ENCODE peak calls at places on chromosome 11, in nine cellular contexts. L is hepatocyte; O is Peyer's patch; N is left ventricle myocardium inferior; W is CD4-positive, alpha-beta T cell; X is testis; P is A549; A is AG04450; S is uterus. F is an unnamed sample. For H3K9me3, the result is how much of the 10 kb centered on the place peaks cover.

GRCh38 chr11:9203715-9204311 is 61.3 kb downstream of the DENND5A start:
- DNase-seq in L (no peak), O (no peak), N (no peak), W (no peak), X (no peak), P (no peak), A (no peak), S (no peak), F (no peak)

GRCh38 chr11:34411786-34412185 is 26.9 kb upstream of the CAT start:
- DNase-seq in L (no peak), O (no peak), N (no peak), W (no peak), X (no peak), P (no peak), A (no peak), S (no peak), F (no peak)

GRCh38 chr11:133082453-133082781 is 449.9 kb downstream of the OPCML start:
- DNase-seq in L (peak), O (peak), N (peak), W (peak), X (peak), P (no peak), A (no peak), S (peak), F (no peak)

GRCh38 chr11:68099474-68100405 is 21.4 kb downstream of the CHKA start:
- DNase-seq in L (peak), O (peak), N (no peak), W (no peak), X (no peak), P (no peak), A (no peak), S (peak), F (no peak)

GRCh38 chr11:25435197-25435596 is 896.7 kb upstream of the ANO3 start:
- DNase-seq in L (no peak), O (no peak), N (no peak), W (no peak), X (no peak), P (no peak), A (no peak), S (no peak), F (no peak)

GRCh38 chr11:20274031-20274430 is 89.5 kb upstream of the HTATIP2 start:
- DNase-seq in L (no peak), O (no peak), N (no peak), W (no peak), X (no peak), P (no peak), A (no peak), S (no peak), F (no peak)

GRCh38 chr11:79708319-79708928 is 267.6 kb upstream of the TENM4 start:
- DNase-seq in L (peak), O (no peak), N (no peak), W (no peak), X (peak), P (peak), A (peak), S (no peak), F (peak)

GRCh38 chr11:44789466-44789865 is 62.7 kb downstream of the TSPAN18 start:
- DNase-seq in L (no peak), O (no peak), N (no peak), W (no peak), X (no peak), P (no peak), A (no peak), S (no peak), F (no peak)

GRCh38 chr11:29328961-29329441 is 687.8 kb downstream of the KCNA4 start:
- DNase-seq in L (peak), O (no peak), N (no peak), W (no peak), X (peak), P (peak), A (peak), S (no peak), F (no peak)

GRCh38 chr11:60835472-60835871 is 6.4 kb upstream of the CCDC86 start:
- DNase-seq in L (no peak), O (no peak), N (no peak), W (no peak), X (no peak), P (no peak), A (no peak), S (no peak), F (no peak)
- H3K27ac ChIP-seq in L (no peak), O (no peak), N (peak), W (no peak), X (no peak), P (no peak), A (no peak), S (no peak), F (no peak)

DNA sequence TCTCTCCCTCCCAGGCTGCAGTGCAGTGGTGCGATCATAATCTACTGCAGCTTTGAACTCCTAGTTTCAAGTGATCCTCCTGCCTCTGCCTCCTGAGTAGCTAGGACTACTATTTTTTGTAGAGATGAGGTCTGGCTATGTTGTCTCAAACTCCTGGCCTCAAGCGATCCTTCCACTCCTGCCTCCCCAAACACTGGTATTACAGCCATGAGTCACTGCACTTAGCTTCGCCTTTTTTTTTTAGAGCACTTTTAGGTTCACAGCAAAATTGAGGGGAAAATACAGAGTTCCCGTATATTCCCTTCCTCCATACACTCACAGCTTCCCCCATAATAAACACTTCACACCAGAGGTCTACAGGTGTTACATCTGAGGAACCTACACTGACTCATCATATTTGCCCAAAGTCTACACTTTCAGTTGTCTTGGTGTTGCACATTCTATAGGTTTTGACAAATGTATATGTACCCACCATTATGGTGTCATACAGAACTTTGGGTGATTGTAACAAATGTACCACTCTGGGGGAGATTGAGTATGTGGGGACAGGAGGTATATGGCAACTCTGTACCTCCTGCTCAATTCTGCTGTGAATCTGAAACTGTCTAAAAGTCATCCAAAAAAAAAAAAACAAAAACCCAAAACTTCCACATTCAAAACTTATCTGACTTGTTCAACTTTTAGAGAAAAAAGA is 11.3 kb upstream of the SLC37A4 start:
- DNase-seq in L (no peak), O (no peak), N (no peak), W (no peak), X (no peak), P (no peak), A (no peak), S (no peak), F (no peak)
- H3K9me3 ChIP-seq in L (under half), O (under half), N (under half), W (under half), X (under half), P (under half), A (under half), S (under half), F (under half)

GRCh38 chr11:2931771-2932738 is 2.8 kb upstream of the PHLDA2 start:
- DNase-seq in L (no peak), O (no peak), N (no peak), W (no peak), X (no peak), P (no peak), A (no peak), S (no peak), F (no peak)
- H3K27ac ChIP-seq in L (no peak), O (no peak), N (no peak), W (no peak), X (no peak), P (no peak), A (no peak), S (no peak), F (no peak)

DNA sequence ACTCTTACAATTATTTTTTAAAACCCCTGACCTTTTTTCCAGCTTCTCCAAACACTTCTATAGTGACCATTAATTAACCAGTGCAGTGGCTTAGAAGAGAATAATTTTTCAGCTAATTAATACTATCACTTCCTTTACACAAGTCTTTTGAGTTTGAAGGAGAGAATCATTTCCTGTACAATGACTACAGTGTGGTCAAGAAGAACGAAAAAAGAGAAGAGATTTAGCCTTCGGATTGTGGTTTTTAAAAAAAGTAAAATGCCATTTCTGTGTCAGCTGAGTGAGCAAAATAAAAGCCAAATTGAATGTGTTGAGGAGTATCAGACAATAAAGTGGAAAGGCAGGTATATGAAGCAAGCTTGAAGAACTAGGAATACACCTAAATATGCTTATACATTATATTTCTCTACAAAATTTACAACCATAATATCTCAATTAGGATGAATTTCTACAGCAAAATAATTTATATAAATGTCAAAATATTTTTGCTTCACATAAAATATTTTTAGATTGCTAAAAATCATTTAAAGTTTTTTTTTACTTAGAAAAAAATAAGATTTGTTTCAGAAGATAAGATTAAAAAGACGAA is 1155.2 kb upstream of the CNTN5 start:
- DNase-seq in L (no peak), O (no peak), N (no peak), W (no peak), X (no peak), P (no peak), A (no peak), S (no peak), F (no peak)
- H3K9me3 ChIP-seq in L (under half), O (under half), N (under half), W (under half), X (under half), P (under half), A (under half), S (under half), F (under half)

GRCh38 chr11:10646956-10647355 is 46.6 kb downstream of the IRAG1 start:
- DNase-seq in L (no peak), O (no peak), N (no peak), W (no peak), X (no peak), P (no peak), A (no peak), S (no peak), F (no peak)
- H3K27ac ChIP-seq in L (no peak), O (no peak), N (no peak), W (no peak), X (no peak), P (peak), A (no peak), S (no peak), F (no peak)